ENCODE peak calls at places on chromosomes 2 and 18, in ten cellular contexts. O is lung, M is body of pancreas, T is ovary, F is AG09309, V is heart left ventricle, L is AG04450, H is IMR-90, D is choroid plexus epithelial cell, P is aorta. K is an unnamed sample.

GRCh38 chr2:192267484-192267883 is 72.8 kb upstream of the TMEFF2 start:
- DNase-seq in F (peak), D (peak), M (no peak), L (peak), T (no peak), H (peak), P (no peak), O (no peak), V (no peak), K (peak)

GRCh38 chr18:21443776-21444464 is 156.6 kb downstream of the ESCO1 start:
- DNase-seq in D (no peak), V (no peak), L (no peak), O (no peak), F (no peak), P (no peak), M (no peak), T (no peak), H (no peak), K (no peak)

GRCh38 chr2:85112906-85113625 is 20.1 kb upstream of the TCF7L1 start:
- DNase-seq in T (no peak), L (no peak), V (no peak), P (no peak), O (no peak), D (no peak), F (no peak), M (no peak), H (peak), K (no peak)

GRCh38 chr2:119517433-119517832 is 6.8 kb downstream of the SCTR start:
- DNase-seq in O (peak), V (peak), L (no peak), F (no peak), D (peak), T (no peak), M (peak), P (peak), H (peak), K (peak)

GRCh38 chr2:104378853-104379374 is 475.0 kb upstream of the POU3F3 start:
- DNase-seq in O (no peak), T (no peak), M (no peak), D (peak), V (no peak), P (no peak), H (no peak), L (no peak), F (no peak), K (no peak)

GRCh38 chr2:76978064-76978463 is 544.1 kb downstream of the LRRTM4 start:
- DNase-seq in V (no peak), F (no peak), L (no peak), O (no peak), D (peak), P (no peak), H (no peak), T (no peak), M (no peak), K (no peak)

GRCh38 chr2:55511508-55512124 is 7.9 kb upstream of the CFAP36 start:
- DNase-seq in P (no peak), D (peak), F (no peak), L (no peak), O (no peak), V (no peak), M (no peak), T (no peak), H (peak), K (no peak)

GRCh38 chr2:137172162-137172561 is 406.8 kb downstream of the THSD7B start:
- DNase-seq in H (no peak), F (no peak), L (no peak), M (no peak), V (no peak), T (no peak), P (no peak), O (no peak), D (peak), K (no peak)

GRCh38 chr2:240637116-240637900 is 12.0 kb downstream of the GPR35 start:
- DNase-seq in L (no peak), O (no peak), T (peak), P (peak), F (no peak), V (peak), D (no peak), H (no peak), M (no peak), K (no peak)

GRCh38 chr2:145036421-145036901 is 516.5 kb upstream of the ZEB2 start:
- DNase-seq in V (no peak), D (peak), L (no peak), O (no peak), P (no peak), M (no peak), H (peak), F (peak), T (no peak), K (no peak)

GRCh38 chr2:167294031-167294774 is 405.9 kb downstream of the XIRP2 start:
- DNase-seq in T (peak), O (no peak), L (no peak), V (peak), M (peak), H (peak), F (no peak), D (peak), P (peak), K (no peak)

GRCh38 chr2:7612969-7613368 is 695.8 kb downstream of the RNF144A start:
- DNase-seq in O (no peak), L (no peak), D (peak), H (peak), M (no peak), V (no peak), F (peak), T (no peak), P (no peak), K (peak)

GRCh38 chr2:99635710-99636431 is 146.1 kb upstream of the REV1 start:
- DNase-seq in O (no peak), V (peak), F (no peak), D (no peak), H (no peak), L (no peak), T (peak), P (peak), M (peak), K (no peak)

GRCh38 chr2:46798998-46799698 is 116.5 kb downstream of the MCFD2 start:
- DNase-seq in P (no peak), D (no peak), O (peak), F (no peak), L (no peak), H (peak), V (no peak), T (no peak), M (no peak), K (no peak)
- H3K4me3 ChIP-seq in P (no peak), D (no peak), O (no peak), F (no peak), L (no peak), H (no peak), V (no peak), T (no peak), M (no peak), K (no peak)

GRCh38 chr2:160492401-160493226 is 993 bp downstream of the RBMS1 start:
- DNase-seq in O (peak), L (no peak), P (peak), D (peak), M (peak), V (peak), H (peak), T (peak), F (no peak), K (peak)

GRCh38 chr2:160491922-160492371 is 1.7 kb downstream of the RBMS1 start:
- DNase-seq in T (no peak), M (no peak), P (no peak), F (peak), H (peak), V (no peak), L (no peak), D (peak), O (no peak), K (peak)

GRCh38 chr2:160489096-160489495 is 4.5 kb downstream of the RBMS1 start:
- DNase-seq in D (no peak), P (no peak), H (peak), T (no peak), F (no peak), V (no peak), M (no peak), L (no peak), O (no peak), K (no peak)

GRCh38 chr2:160493227-160494028 is at the start of gene RBMS1:
- DNase-seq in H (peak), T (peak), V (peak), P (peak), D (peak), F (no peak), M (peak), L (no peak), O (peak), K (no peak)

DNA sequence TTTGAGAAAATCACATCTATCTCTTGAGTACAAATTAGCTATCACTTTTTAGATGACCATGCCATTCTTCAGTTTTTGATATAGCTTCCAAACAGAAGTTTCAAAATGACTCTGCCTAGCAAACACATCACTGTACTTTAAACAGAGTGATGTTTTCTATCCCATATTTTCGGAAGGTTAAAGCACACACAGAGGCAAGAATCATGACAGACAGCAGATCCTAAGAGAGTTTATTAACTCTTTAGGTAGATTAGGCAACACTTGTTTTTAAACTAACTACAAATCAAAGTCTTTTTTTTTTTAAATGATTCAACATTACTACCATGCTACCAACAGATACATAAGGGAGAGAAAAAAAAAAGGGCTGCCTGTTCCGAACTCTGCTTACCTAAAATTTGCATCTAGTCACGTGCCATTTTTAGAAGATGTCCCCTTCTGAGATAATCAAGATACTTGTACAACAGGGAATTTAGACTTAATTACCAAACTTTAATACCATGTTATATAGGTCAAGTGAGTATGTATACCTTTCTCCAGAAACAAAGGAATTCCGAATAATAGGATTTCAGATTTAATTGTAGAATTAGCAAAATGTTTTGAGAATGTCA is 2.7 kb downstream of the RBMS1 start:
- DNase-seq in H (no peak), L (no peak), D (no peak), T (no peak), P (no peak), F (no peak), M (no peak), V (no peak), O (no peak), K (no peak)
- H3K4me3 ChIP-seq in H (peak), L (peak), D (peak), T (peak), P (peak), F (peak), M (no peak), V (peak), O (no peak), K (peak)

GRCh38 chr2:108589372-108589771 is 55.1 kb downstream of the LIMS1 start:
- DNase-seq in T (no peak), H (no peak), V (no peak), P (no peak), M (no peak), O (no peak), L (no peak), D (no peak), F (no peak), K (no peak)

GRCh38 chr2:108589786-108590185 is 55.5 kb downstream of the LIMS1 start:
- DNase-seq in T (no peak), P (no peak), V (no peak), L (no peak), O (no peak), F (no peak), H (no peak), D (peak), M (no peak), K (no peak)

GRCh38 chr2:108593547-108594098 is 59.4 kb downstream of the LIMS1 start:
- DNase-seq in O (no peak), H (peak), M (no peak), L (no peak), P (no peak), D (peak), V (no peak), T (no peak), F (peak), K (peak)

GRCh38 chr2:108588070-108588668 is 53.9 kb downstream of the LIMS1 start:
- DNase-seq in F (no peak), V (no peak), M (no peak), T (no peak), O (no peak), D (no peak), L (no peak), P (no peak), H (no peak), K (no peak)

GRCh38 chr2:108591163-108591562 is 56.9 kb downstream of the LIMS1 start:
- DNase-seq in M (no peak), H (no peak), L (no peak), T (no peak), O (no peak), D (no peak), P (no peak), V (no peak), F (no peak), K (no peak)
- H3K4me3 ChIP-seq in M (no peak), H (no peak), L (no peak), T (no peak), O (no peak), D (no peak), P (no peak), V (no peak), F (no peak), K (no peak)

DNA sequence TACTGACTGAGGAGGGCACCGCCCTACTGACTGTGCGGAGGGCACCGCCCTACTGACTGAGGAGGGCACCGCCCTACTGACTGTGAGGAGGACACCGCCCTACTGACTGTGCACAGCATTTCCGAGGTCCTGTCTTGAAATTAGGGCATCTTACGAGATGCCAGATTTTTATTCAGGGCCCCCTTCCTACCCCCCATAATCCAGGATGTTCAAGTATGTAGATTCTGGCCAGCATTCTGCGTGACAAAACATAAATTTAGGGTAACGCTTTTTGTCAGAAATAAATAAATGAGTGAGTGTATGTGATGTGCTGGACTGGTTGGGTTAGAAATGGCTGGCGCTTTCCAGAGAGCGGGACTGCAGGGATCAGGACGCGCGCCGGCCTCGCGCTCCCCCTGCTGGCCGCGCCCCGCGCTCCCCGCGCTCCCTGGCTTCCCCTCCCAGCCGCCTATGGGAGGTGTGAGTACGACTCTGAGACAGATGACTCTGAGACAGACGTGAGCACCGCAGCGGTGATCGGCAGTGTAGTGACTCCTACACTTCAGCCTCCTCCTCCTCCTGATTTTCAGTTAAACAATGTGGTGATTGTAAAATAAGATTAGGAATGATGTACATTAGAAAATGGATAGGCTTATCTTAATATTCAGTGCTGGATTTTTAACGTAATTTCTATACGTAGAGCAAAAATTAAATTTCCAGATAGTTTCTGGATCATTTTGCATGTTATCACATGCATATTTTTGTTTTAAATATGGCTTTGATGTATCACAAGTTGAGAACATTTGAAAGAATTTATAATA is 149.2 kb upstream of the NFATC1 start:
- DNase-seq in F (peak), P (peak), O (peak), D (peak), L (peak), H (peak), M (peak), V (peak), T (peak), K (peak)
- H3K4me3 ChIP-seq in F (no peak), P (no peak), O (no peak), D (peak), L (no peak), H (no peak), M (no peak), V (no peak), T (no peak), K (no peak)

DNA sequence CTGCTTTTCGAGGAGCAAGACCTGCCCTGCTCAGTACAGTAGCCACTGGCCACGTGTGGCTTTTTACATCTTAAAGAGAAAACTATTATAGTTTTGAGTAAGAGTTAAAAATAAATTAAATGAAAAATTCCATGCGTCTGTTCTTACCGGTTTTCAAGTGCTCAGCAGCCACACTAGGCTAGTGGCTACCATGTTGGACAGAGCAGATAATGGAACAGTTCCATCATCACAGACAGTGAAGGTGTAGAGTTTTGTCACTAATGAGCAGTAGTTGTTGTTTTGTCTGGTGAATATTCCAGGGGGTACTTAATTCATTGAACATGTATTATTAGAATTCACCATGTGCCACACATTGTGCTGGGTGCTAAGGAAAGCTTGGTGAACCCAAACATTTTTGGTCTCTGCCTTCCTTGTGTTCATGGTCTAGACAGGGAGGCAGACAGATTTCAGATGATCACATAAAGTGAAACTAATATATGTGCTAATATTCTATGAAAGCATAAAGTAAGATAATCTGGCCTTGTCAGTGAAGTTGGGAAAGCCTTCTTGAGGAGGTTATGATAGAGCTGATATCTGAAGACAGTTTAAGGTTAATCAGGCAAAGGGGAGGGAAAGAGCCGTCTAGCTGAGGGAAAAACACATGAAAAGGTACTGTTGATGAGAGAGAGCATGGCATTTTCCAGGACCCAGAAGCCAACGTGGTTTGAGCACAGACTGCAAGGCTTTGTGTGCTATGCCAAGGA is 1.4 kb downstream of the ALMS1 start:
- DNase-seq in F (no peak), P (no peak), L (no peak), T (no peak), V (no peak), O (no peak), M (no peak), H (no peak), D (peak), K (no peak)
- H3K4me3 ChIP-seq in F (peak), P (peak), L (peak), T (peak), V (peak), O (no peak), M (peak), H (peak), D (peak), K (peak)

DNA sequence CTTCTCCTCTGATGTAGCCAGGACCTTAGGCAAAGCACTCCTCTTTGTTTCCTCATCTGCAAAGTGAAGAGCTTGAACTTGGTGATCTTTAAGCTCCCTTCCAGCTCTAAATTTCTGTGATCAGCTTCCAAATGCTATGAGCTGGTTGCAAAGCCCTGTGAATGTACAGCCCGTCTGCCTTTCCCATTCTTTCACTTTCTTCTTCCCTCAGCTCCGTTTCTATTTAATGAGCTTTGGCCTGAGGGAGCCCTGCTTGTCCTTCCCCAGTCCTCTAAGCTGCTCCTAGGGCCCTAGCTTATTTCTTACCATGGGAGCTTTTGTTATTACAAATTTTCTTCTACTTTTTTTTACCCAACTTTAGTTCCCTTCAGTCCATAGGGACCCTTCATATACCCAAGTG is 190.4 kb downstream of the TXNL1 start:
- DNase-seq in T (no peak), D (peak), L (no peak), O (no peak), M (no peak), P (no peak), F (peak), V (no peak), H (peak), K (no peak)
- H3K4me3 ChIP-seq in T (no peak), D (no peak), L (peak), O (no peak), M (no peak), P (no peak), F (no peak), V (no peak), H (peak), K (no peak)

DNA sequence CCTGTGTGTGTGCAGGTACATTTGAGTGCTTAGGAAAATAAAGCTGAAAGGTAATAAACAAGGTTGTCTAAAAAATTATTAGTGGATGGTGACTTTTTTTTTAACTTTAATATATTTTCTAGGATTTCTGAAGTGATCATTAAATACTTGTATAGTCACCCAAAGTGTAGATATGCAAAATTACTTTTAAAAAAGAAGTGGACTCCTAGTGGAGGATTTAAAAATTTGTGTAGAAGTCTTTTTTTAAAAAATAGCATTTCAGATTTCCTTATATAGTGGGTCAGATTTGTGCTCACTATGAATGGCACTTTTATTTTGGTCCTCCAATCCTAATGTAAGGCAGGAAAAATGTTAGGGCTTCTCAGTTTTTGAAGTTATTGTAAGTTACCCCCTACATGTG is 3.9 kb downstream of the GORASP2 start:
- DNase-seq in H (no peak), L (no peak), O (no peak), D (no peak), F (no peak), M (no peak), T (no peak), P (no peak), V (no peak), K (no peak)
- H3K4me3 ChIP-seq in H (no peak), L (no peak), O (no peak), D (no peak), F (no peak), M (no peak), T (no peak), P (no peak), V (no peak), K (no peak)

DNA sequence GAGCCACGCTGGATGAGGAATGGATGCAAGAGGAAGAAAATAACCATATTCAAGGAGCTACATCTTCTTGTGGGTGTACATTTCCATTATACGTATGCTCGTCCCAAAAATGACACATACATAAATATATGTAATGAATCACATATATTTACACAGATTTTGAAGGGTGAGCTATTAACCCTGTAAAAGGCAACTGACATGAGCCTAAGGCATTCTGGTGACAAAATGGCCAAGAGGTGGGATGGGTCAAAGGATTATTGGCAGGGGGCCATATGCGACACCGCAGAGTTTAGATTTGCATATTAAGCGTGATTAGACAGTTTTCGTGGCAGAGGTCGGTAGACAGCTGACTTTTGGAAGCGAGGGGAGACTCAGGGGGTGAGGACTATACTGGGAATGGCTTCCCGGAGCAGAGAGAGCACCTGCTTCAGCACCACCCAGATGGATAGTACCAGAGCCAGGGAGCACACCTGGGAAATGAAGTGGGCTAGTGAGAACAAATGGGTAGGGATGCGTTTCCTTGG is 431 bp upstream of the CNRIP1 start:
- DNase-seq in P (no peak), T (peak), L (no peak), H (no peak), O (no peak), M (no peak), D (peak), V (no peak), F (no peak), K (no peak)
- H3K4me3 ChIP-seq in P (peak), T (peak), L (peak), H (peak), O (peak), M (no peak), D (peak), V (peak), F (peak), K (peak)

K was measured in skeletal muscle cell.